ENCODE peak calls at places on chromosomes 11 and 22, in ten cellular contexts. One of them, this sample, is unnamed.

GRCh38 chr11:118229274-118229847 is 4.5 kb upstream of the JAML start:
- DNase-seq in brain microvascular endothelial cell: no peak
- DNase-seq in dermis blood vessel endothelial cell: no peak
- DNase-seq in activated T-helper 1 cell treated with Interleukin-2 at 50 U/mL for 16 hours: no peak
- DNase-seq in pons: no peak
- DNase-seq in HFFc6: peak
- DNase-seq in Ammon's horn: no peak
- DNase-seq in sigmoid colon: no peak
- DNase-seq in activated T-cell treated with anti-CD3 and anti-CD28 coated beads for 1 hour: no peak
- DNase-seq in GM12892: no peak
- DNase-seq in this sample: no peak

GRCh38 chr11:110301032-110301431 is 4.6 kb upstream of the RDX start:
- DNase-seq in brain microvascular endothelial cell: no peak
- DNase-seq in dermis blood vessel endothelial cell: no peak
- DNase-seq in activated T-helper 1 cell treated with Interleukin-2 at 50 U/mL for 16 hours: no peak
- DNase-seq in pons: no peak
- DNase-seq in HFFc6: no peak
- DNase-seq in Ammon's horn: no peak
- DNase-seq in sigmoid colon: no peak
- DNase-seq in activated T-cell treated with anti-CD3 and anti-CD28 coated beads for 1 hour: no peak
- DNase-seq in GM12892: no peak
- DNase-seq in this sample: no peak

GRCh38 chr22:23095467-23096342 is 25.4 kb downstream of the GNAZ start:
- DNase-seq in brain microvascular endothelial cell: no peak
- DNase-seq in dermis blood vessel endothelial cell: no peak
- DNase-seq in activated T-helper 1 cell treated with Interleukin-2 at 50 U/mL for 16 hours: no peak
- DNase-seq in pons: no peak
- DNase-seq in HFFc6: no peak
- DNase-seq in Ammon's horn: no peak
- DNase-seq in sigmoid colon: no peak
- DNase-seq in activated T-cell treated with anti-CD3 and anti-CD28 coated beads for 1 hour: no peak
- DNase-seq in GM12892: no peak
- DNase-seq in this sample: no peak

GRCh38 chr11:76574406-76574805 is 96.1 kb downstream of the LRRC32 start:
- DNase-seq in brain microvascular endothelial cell: peak
- DNase-seq in dermis blood vessel endothelial cell: no peak
- DNase-seq in activated T-helper 1 cell treated with Interleukin-2 at 50 U/mL for 16 hours: no peak
- DNase-seq in pons: no peak
- DNase-seq in HFFc6: peak
- DNase-seq in Ammon's horn: no peak
- DNase-seq in sigmoid colon: no peak
- DNase-seq in activated T-cell treated with anti-CD3 and anti-CD28 coated beads for 1 hour: no peak
- DNase-seq in GM12892: no peak
- DNase-seq in this sample: no peak

GRCh38 chr11:120244476-120244875 is 4.5 kb downstream of the POU2F3 start:
- DNase-seq in brain microvascular endothelial cell: no peak
- DNase-seq in dermis blood vessel endothelial cell: no peak
- DNase-seq in activated T-helper 1 cell treated with Interleukin-2 at 50 U/mL for 16 hours: no peak
- DNase-seq in pons: no peak
- DNase-seq in HFFc6: no peak
- DNase-seq in Ammon's horn: no peak
- DNase-seq in sigmoid colon: no peak
- DNase-seq in activated T-cell treated with anti-CD3 and anti-CD28 coated beads for 1 hour: no peak
- DNase-seq in GM12892: no peak
- DNase-seq in this sample: no peak

GRCh38 chr22:40747361-40747760 is 68.1 kb downstream of the MCHR1 start:
- DNase-seq in brain microvascular endothelial cell: no peak
- DNase-seq in dermis blood vessel endothelial cell: no peak
- DNase-seq in activated T-helper 1 cell treated with Interleukin-2 at 50 U/mL for 16 hours: no peak
- DNase-seq in pons: no peak
- DNase-seq in HFFc6: no peak
- DNase-seq in Ammon's horn: no peak
- DNase-seq in sigmoid colon: no peak
- DNase-seq in activated T-cell treated with anti-CD3 and anti-CD28 coated beads for 1 hour: no peak
- DNase-seq in GM12892: no peak
- DNase-seq in this sample: no peak

GRCh38 chr22:31099841-31100761 is 7.3 kb downstream of the SELENOM start:
- DNase-seq in brain microvascular endothelial cell: no peak
- DNase-seq in dermis blood vessel endothelial cell: no peak
- DNase-seq in activated T-helper 1 cell treated with Interleukin-2 at 50 U/mL for 16 hours: no peak
- DNase-seq in pons: no peak
- DNase-seq in HFFc6: no peak
- DNase-seq in Ammon's horn: no peak
- DNase-seq in sigmoid colon: peak
- DNase-seq in activated T-cell treated with anti-CD3 and anti-CD28 coated beads for 1 hour: no peak
- DNase-seq in GM12892: no peak
- DNase-seq in this sample: no peak

GRCh38 chr11:47467372-47467771 is 18.4 kb upstream of the RAPSN start:
- DNase-seq in brain microvascular endothelial cell: no peak
- DNase-seq in dermis blood vessel endothelial cell: peak
- DNase-seq in activated T-helper 1 cell treated with Interleukin-2 at 50 U/mL for 16 hours: no peak
- DNase-seq in pons: no peak
- DNase-seq in HFFc6: no peak
- DNase-seq in Ammon's horn: no peak
- DNase-seq in sigmoid colon: peak
- DNase-seq in activated T-cell treated with anti-CD3 and anti-CD28 coated beads for 1 hour: no peak
- DNase-seq in GM12892: no peak
- DNase-seq in this sample: no peak

GRCh38 chr11:47175746-47176327 is 842 bp downstream of the ARFGAP2 start:
- DNase-seq in brain microvascular endothelial cell: no peak
- DNase-seq in dermis blood vessel endothelial cell: no peak
- DNase-seq in activated T-helper 1 cell treated with Interleukin-2 at 50 U/mL for 16 hours: no peak
- DNase-seq in pons: no peak
- DNase-seq in HFFc6: no peak
- DNase-seq in Ammon's horn: no peak
- DNase-seq in sigmoid colon: no peak
- DNase-seq in activated T-cell treated with anti-CD3 and anti-CD28 coated beads for 1 hour: no peak
- DNase-seq in GM12892: no peak
- DNase-seq in this sample: no peak

GRCh38 chr11:46524201-46524600 is 69.6 kb downstream of the AMBRA1 start:
- DNase-seq in brain microvascular endothelial cell: no peak
- DNase-seq in dermis blood vessel endothelial cell: no peak
- DNase-seq in activated T-helper 1 cell treated with Interleukin-2 at 50 U/mL for 16 hours: no peak
- DNase-seq in pons: no peak
- DNase-seq in HFFc6: no peak
- DNase-seq in Ammon's horn: no peak
- DNase-seq in sigmoid colon: no peak
- DNase-seq in activated T-cell treated with anti-CD3 and anti-CD28 coated beads for 1 hour: no peak
- DNase-seq in GM12892: no peak
- DNase-seq in this sample: no peak

GRCh38 chr11:18994860-18995259 is 55.6 kb upstream of the MRGPRX1 start:
- DNase-seq in brain microvascular endothelial cell: no peak
- DNase-seq in dermis blood vessel endothelial cell: no peak
- DNase-seq in activated T-helper 1 cell treated with Interleukin-2 at 50 U/mL for 16 hours: no peak
- DNase-seq in pons: no peak
- DNase-seq in HFFc6: no peak
- DNase-seq in Ammon's horn: no peak
- DNase-seq in sigmoid colon: no peak
- DNase-seq in activated T-cell treated with anti-CD3 and anti-CD28 coated beads for 1 hour: no peak
- DNase-seq in GM12892: no peak
- DNase-seq in this sample: no peak

GRCh38 chr11:8267831-8268529 is 4.3 kb upstream of the LMO1 start:
- DNase-seq in brain microvascular endothelial cell: no peak
- DNase-seq in dermis blood vessel endothelial cell: peak
- DNase-seq in activated T-helper 1 cell treated with Interleukin-2 at 50 U/mL for 16 hours: no peak
- DNase-seq in pons: no peak
- DNase-seq in HFFc6: no peak
- DNase-seq in Ammon's horn: no peak
- DNase-seq in sigmoid colon: peak
- DNase-seq in activated T-cell treated with anti-CD3 and anti-CD28 coated beads for 1 hour: no peak
- DNase-seq in GM12892: peak
- DNase-seq in this sample: no peak

GRCh38 chr11:69934861-69935494 is 115.8 kb upstream of the FGF3 start:
- DNase-seq in brain microvascular endothelial cell: peak
- DNase-seq in dermis blood vessel endothelial cell: no peak
- DNase-seq in activated T-helper 1 cell treated with Interleukin-2 at 50 U/mL for 16 hours: no peak
- DNase-seq in pons: no peak
- DNase-seq in HFFc6: no peak
- DNase-seq in Ammon's horn: no peak
- DNase-seq in sigmoid colon: peak
- DNase-seq in activated T-cell treated with anti-CD3 and anti-CD28 coated beads for 1 hour: no peak
- DNase-seq in GM12892: no peak
- DNase-seq in this sample: no peak

This sample was measured in HCEC 1CT.